ENCODE peak calls at places on chromosomes 11 and 22, in four cellular contexts. R, E, S and A are unnamed samples. For H3K27me3, the result is how much of the 10 kb centered on the place peaks cover.

GRCh38 chr11:6608011-6608410 is 4.0 kb downstream of the TAF10 start:
- DNase-seq in E (no peak), S (no peak), R (no peak), A (no peak)

GRCh38 chr11:93908689-93909088 is 58.3 kb upstream of the VSTM5 start:
- DNase-seq in R (no peak), S (no peak), E (no peak), A (no peak)

GRCh38 chr11:27116684-27117083 is 76.1 kb downstream of the BBOX1 start:
- DNase-seq in E (no peak), R (no peak), S (no peak), A (no peak)

GRCh38 chr22:25493794-25494193 is 70.7 kb upstream of the GRK3 start:
- DNase-seq in R (no peak), S (no peak), E (no peak), A (no peak)

GRCh38 chr11:78432058-78432515 is 14.5 kb upstream of the GAB2 start:
- DNase-seq in R (no peak), S (no peak), E (no peak), A (no peak)

GRCh38 chr11:30333405-30333804 is 10.5 kb downstream of the ARL14EP start:
- DNase-seq in R (no peak), E (no peak), S (no peak), A (no peak)

GRCh38 chr11:19345519-19345847 is 104.7 kb upstream of the E2F8 start:
- DNase-seq in R (peak), E (peak), S (no peak), A (no peak)

GRCh38 chr11:35363246-35364100 is 55.9 kb downstream of the SLC1A2 start:
- DNase-seq in E (no peak), S (no peak), R (no peak), A (no peak)

GRCh38 chr11:120482149-120482548 is 29.4 kb upstream of the GRIK4 start:
- DNase-seq in E (no peak), S (no peak), R (no peak), A (no peak)

GRCh38 chr11:130940706-130941105 is 24.4 kb upstream of the SNX19 start:
- DNase-seq in S (no peak), E (no peak), R (no peak), A (no peak)

GRCh38 chr11:12232819-12233601 is 122.6 kb downstream of the MICAL2 start:
- DNase-seq in E (no peak), R (no peak), S (no peak), A (no peak)

GRCh38 chr11:99505319-99505718 is 484.6 kb downstream of the CNTN5 start:
- DNase-seq in R (no peak), S (no peak), E (no peak), A (no peak)

GRCh38 chr22:17587631-17588030 is 24.3 kb downstream of the SLC25A18 start:
- DNase-seq in R (no peak), S (no peak), E (peak), A (no peak)

GRCh38 chr22:39534591-39535301 is 2.2 kb upstream of the RPS19BP1 start:
- DNase-seq in E (peak), R (peak), S (peak), A (peak)

GRCh38 chr22:19872779-19873137 is 18.1 kb upstream of the GNB1L start:
- DNase-seq in R (no peak), S (no peak), E (peak), A (no peak)

GRCh38 chr22:10741210-10741609 is 4786.8 kb upstream of the OR11H1 start:
- DNase-seq in R (no peak), E (peak), S (no peak), A (no peak)

GRCh38 chr11:1231396-1232327 is 8.8 kb downstream of the MUC5B start:
- DNase-seq in R (no peak), S (no peak), E (peak), A (no peak)

GRCh38 chr22:36136475-36136874 is 24.1 kb downstream of the APOL3 start:
- DNase-seq in R (no peak), S (no peak), E (peak), A (no peak)

GRCh38 chr11:69385832-69386415 is 92.0 kb downstream of the MYEOV start:
- DNase-seq in E (no peak), S (no peak), R (no peak), A (no peak)

GRCh38 chr11:115548878-115549528 is 44.8 kb upstream of the CADM1 start:
- DNase-seq in S (no peak), R (no peak), E (no peak), A (no peak)

GRCh38 chr11:12418019-12418611 is 40.7 kb downstream of the PARVA start:
- DNase-seq in E (no peak), S (no peak), R (no peak), A (no peak)

GRCh38 chr22:27107824-27108223 is 450.4 kb downstream of the MIAT start:
- DNase-seq in R (no peak), E (peak), S (no peak), A (peak)

GRCh38 chr11:117226388-117227385 is 5.2 kb downstream of the PCSK7 start:
- DNase-seq in R (peak), S (peak), E (peak), A (no peak)

GRCh38 chr11:62370743-62371440 is 33.6 kb downstream of the ASRGL1 start:
- DNase-seq in S (peak), R (no peak), E (no peak), A (no peak)

GRCh38 chr22:11325767-11326166 is 4202.2 kb upstream of the OR11H1 start:
- DNase-seq in S (no peak), R (no peak), E (no peak), A (no peak)

GRCh38 chr11:69204246-69205124 is 48.8 kb downstream of the SMIM38 start:
- DNase-seq in S (no peak), E (peak), R (no peak), A (no peak)

GRCh38 chr22:46084943-46085830 is 65.1 kb upstream of the PPARA start:
- DNase-seq in R (no peak), E (peak), S (no peak), A (peak)

GRCh38 chr11:17388609-17389204 is at the start of gene KCNJ11:
- DNase-seq in S (no peak), R (no peak), E (no peak), A (no peak)

GRCh38 chr11:107176148-107177105 is 158.2 kb upstream of the GUCY1A2 start:
- DNase-seq in S (no peak), R (no peak), E (peak), A (no peak)

GRCh38 chr11:110349109-110349996 is 52.9 kb upstream of the RDX start:
- DNase-seq in R (no peak), E (no peak), S (no peak), A (no peak)

GRCh38 chr11:128422576-128423370 is 164.6 kb downstream of the ETS1 start:
- DNase-seq in S (peak), R (no peak), E (no peak), A (peak)

DNA sequence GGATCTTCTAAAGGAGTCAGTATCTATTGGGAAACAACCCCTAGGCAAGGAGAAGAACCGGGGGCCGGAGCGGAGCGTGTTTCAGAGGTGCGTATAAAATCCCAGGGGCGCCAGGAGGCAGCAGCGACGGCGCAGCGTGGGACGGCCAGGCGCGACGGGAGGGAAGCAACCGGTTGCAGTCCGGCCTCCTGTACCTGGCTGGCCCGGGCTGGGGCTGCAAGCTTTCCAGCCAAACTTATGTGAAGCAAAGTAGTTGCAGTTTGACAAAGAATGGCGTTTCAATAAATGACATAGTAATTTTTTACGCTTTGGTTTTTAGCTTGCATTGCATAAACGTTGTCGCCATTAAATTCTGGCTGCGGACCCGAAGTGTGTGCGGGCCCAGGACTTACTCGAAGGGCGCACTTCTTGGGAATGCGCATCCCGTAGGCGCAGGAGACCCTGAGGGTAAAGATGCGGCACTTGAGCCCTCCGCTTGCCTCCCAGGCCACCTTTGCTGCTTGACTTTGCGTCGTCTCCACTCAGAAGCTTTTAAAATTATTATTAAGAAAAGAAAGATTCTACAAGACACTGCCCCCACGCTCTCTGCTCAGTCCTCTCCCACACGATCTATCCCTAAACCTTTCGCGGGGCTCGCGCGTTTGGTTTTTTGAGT is 1.5 kb upstream of the WT1 start:
- DNase-seq in E (no peak), S (no peak), R (no peak), A (no peak)
- H3K27me3 ChIP-seq in E (under half), S (under half), R (half or more), A (half or more)

GRCh38 chr22:38455063-38455529 is at the start of gene KCNJ4:
- DNase-seq in E (no peak), R (no peak), S (no peak), A (no peak)

GRCh38 chr22:38455530-38456271 is 702 bp upstream of the KCNJ4 start:
- DNase-seq in R (peak), S (no peak), E (no peak), A (no peak)

GRCh38 chr22:38453065-38453672 is 1.8 kb downstream of the KCNJ4 start:
- DNase-seq in R (no peak), S (no peak), E (no peak), A (no peak)

GRCh38 chr22:38454011-38454360 is 1.0 kb downstream of the KCNJ4 start:
- DNase-seq in S (no peak), R (no peak), E (no peak), A (no peak)

GRCh38 chr22:38454361-38455062 is 487 bp downstream of the KCNJ4 start:
- DNase-seq in E (no peak), R (no peak), S (peak), A (no peak)
- H3K27me3 ChIP-seq in E (under half), R (under half), S (under half), A (half or more)

DNA sequence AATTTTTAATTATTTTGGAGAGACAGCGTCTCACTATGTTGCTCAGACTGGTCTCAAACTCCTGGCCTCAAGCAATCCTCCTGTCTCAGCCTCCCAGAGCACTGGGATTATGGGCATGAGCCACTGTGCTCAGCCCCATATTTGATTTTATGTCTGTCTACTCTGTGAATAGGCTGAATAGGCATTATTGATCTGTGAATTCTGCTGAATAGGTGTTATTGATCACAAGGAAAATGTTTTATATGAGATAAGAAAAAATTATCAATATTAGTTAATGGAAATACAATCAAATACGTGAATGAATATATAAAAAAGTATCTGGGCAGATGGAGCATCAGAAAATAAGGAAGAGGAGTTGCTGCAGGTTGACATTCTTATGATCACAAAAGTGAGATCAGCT is 483.4 kb upstream of the LARGE1 start:
- DNase-seq in E (no peak), R (no peak), S (no peak), A (no peak)
- H3K27me3 ChIP-seq in E (under half), R (under half), S (under half), A (under half)

GRCh38 chr11:64037027-64037633 is 1.4 kb downstream of the FLRT1 start:
- DNase-seq in R (no peak), S (no peak), E (no peak), A (no peak)
- H3K27me3 ChIP-seq in R (half or more), S (under half), E (under half), A (under half)

GRCh38 chr11:45328726-45329125 is 42.6 kb upstream of the SYT13 start:
- DNase-seq in E (no peak), R (no peak), S (no peak), A (no peak)
- H3K27me3 ChIP-seq in E (under half), R (under half), S (under half), A (under half)

DNA sequence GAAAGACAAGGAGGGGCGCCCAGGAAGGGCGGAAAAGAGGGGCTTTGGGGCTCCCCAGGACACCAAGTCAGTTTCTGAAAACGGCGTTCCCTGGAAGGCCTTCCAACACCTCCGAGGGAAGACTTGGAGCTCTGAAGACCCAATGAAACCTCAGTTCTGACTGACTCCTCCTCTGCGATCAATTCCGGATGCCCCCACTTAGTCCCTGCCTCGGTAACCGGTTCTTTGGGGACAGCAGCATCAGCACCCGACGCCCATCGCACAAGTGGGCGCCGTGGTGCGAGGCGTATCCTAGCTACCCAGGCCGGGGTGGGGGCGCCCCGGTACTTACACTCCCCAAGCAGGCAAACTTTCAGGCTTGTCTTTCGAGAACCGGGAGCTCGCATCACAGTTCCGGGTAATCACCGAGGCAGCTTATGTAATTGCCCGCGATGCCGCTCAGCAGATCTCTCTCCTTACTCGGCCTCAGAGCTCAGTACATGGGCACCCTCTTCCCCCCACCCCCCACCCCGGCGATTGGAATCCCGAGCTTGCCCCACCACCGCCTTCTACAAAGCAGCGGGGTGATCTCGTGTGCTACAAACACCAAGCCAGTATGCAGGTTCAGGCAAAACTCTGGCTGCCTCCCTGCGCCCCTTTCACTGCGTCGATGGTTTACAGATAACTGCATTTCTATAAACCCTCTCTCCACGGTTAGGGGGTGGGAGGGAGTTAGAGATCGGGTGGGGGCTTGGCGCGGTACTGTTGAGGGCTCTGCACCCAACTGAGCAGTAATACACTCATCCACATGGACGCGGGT is 2.0 kb downstream of the TENM4 start:
- DNase-seq in R (peak), E (no peak), S (no peak), A (peak)
- H3K27me3 ChIP-seq in R (under half), E (under half), S (under half), A (half or more)

GRCh38 chr22:44624689-44625420 is 77.1 kb upstream of the PRR5 start:
- DNase-seq in S (no peak), E (peak), R (no peak), A (no peak)
- H3K27me3 ChIP-seq in S (under half), E (under half), R (under half), A (half or more)

GRCh38 chr22:37415210-37415609 is 12.1 kb downstream of the ELFN2 start:
- DNase-seq in R (no peak), E (no peak), S (no peak), A (no peak)
- H3K27me3 ChIP-seq in R (under half), E (under half), S (under half), A (half or more)